ENCODE peak calls at places on chromosome 15, in seven cellular contexts. L, X, K, F, D, G and B are unnamed samples.

GRCh38 chr15:68228971-68229385 is 550 bp downstream of the CLN6 start:
- DNase-seq in L (no peak), X (no peak), D (no peak), G (no peak), K (no peak), F (no peak), B (no peak)

GRCh38 chr15:69275104-69275670 is 23.5 kb upstream of the PAQR5 start:
- DNase-seq in F (no peak), K (no peak), D (no peak), X (no peak), G (no peak), L (no peak), B (no peak)

GRCh38 chr15:52163321-52164190 is 27.6 kb downstream of the GNB5 start:
- DNase-seq in D (peak; percentile 79), K (no peak), F (no peak), G (no peak), X (peak; percentile 34), L (no peak), B (no peak)

GRCh38 chr15:66566963-66567531 is 1.2 kb upstream of the LCTL start:
- DNase-seq in G (peak; percentile 17), K (peak; percentile 38), X (peak; percentile 87), F (peak; percentile 76), D (peak; percentile 80), L (peak; percentile 82), B (peak; percentile 58)

GRCh38 chr15:70259640-70260066 is 161.9 kb upstream of the TLE3 start:
- DNase-seq in K (no peak), G (no peak), L (peak; percentile 45), F (peak; percentile 9), D (no peak), X (peak; percentile 61), B (no peak)

GRCh38 chr15:43771816-43772215 is 5.0 kb downstream of the ELL3 start:
- DNase-seq in X (no peak), L (no peak), F (no peak), D (no peak), K (no peak), G (no peak), B (no peak)

GRCh38 chr15:86329311-86330013 is 249.8 kb downstream of the AGBL1 start:
- DNase-seq in G (no peak), L (no peak), X (no peak), F (no peak), K (no peak), D (no peak), B (no peak)

GRCh38 chr15:80490431-80490990 is 86.3 kb downstream of the ARNT2 start:
- DNase-seq in F (no peak), G (no peak), D (no peak), L (no peak), X (no peak), K (no peak), B (no peak)

GRCh38 chr15:58477228-58477627 is 45.4 kb downstream of the LIPC start:
- DNase-seq in K (no peak), G (no peak), L (no peak), D (no peak), X (no peak), F (no peak), B (no peak)

GRCh38 chr15:29904731-29905417 is 82.6 kb upstream of the TJP1 start:
- DNase-seq in G (no peak), D (no peak), F (no peak), K (no peak), X (no peak), L (no peak), B (no peak)

GRCh38 chr15:82972990-82973389 is 13.0 kb upstream of the RAMAC start:
- DNase-seq in K (no peak), F (no peak), X (no peak), D (no peak), G (no peak), L (no peak), B (no peak)

GRCh38 chr15:80803580-80804525 is 24.7 kb downstream of the CEMIP start:
- DNase-seq in X (no peak), D (no peak), K (no peak), L (no peak), F (no peak), G (no peak), B (no peak)

GRCh38 chr15:38216763-38217162 is 35.9 kb upstream of the SPRED1 start:
- DNase-seq in D (no peak), L (no peak), G (no peak), X (no peak), F (peak; percentile 62), K (peak; percentile 27), B (no peak)

GRCh38 chr15:39165026-39165706 is 415.7 kb upstream of the THBS1 start:
- DNase-seq in K (no peak), X (no peak), F (no peak), L (no peak), G (no peak), D (no peak), B (no peak)

GRCh38 chr15:79593119-79593869 is 161.2 kb downstream of the MINAR1 start:
- DNase-seq in X (no peak), D (peak; percentile 38), F (peak; percentile 13), L (no peak), K (no peak), G (no peak), B (no peak)

GRCh38 chr15:52529289-52529929 is 729 bp upstream of the MYO5A start:
- DNase-seq in F (no peak), X (no peak), L (no peak), G (no peak), K (no peak), D (peak; percentile 81), B (no peak)

GRCh38 chr15:40048155-40048792 is 9.3 kb upstream of the SRP14 start:
- DNase-seq in G (no peak), F (no peak), L (no peak), D (peak; percentile 39), X (no peak), K (no peak), B (no peak)

GRCh38 chr15:66452971-66453580 is 44.5 kb downstream of the SNAPC5 start:
- DNase-seq in G (no peak), D (no peak), F (peak; percentile 72), K (no peak), L (no peak), X (no peak), B (no peak)

GRCh38 chr15:55661431-55661830 is 73.3 kb upstream of the PYGO1 start:
- DNase-seq in K (no peak), G (no peak), L (no peak), X (no peak), D (no peak), F (peak; percentile 69), B (no peak)

GRCh38 chr15:56242576-56243116 is 1.0 kb downstream of the RFX7 start:
- DNase-seq in G (no peak), F (no peak), L (no peak), D (no peak), X (no peak), K (no peak), B (no peak)

GRCh38 chr15:101146118-101146702 is 105.6 kb downstream of the CHSY1 start:
- DNase-seq in F (no peak), X (no peak), K (no peak), L (no peak), G (no peak), D (no peak), B (no peak)

GRCh38 chr15:69224383-69224782 is 63.9 kb downstream of the GLCE start:
- DNase-seq in X (no peak), D (no peak), L (no peak), F (peak; percentile 94), K (no peak), G (no peak), B (no peak)

GRCh38 chr15:94236638-94237037 is 5.3 kb downstream of the MCTP2 start:
- DNase-seq in K (no peak), G (no peak), F (no peak), X (no peak), L (no peak), D (no peak), B (no peak)

GRCh38 chr15:71335591-71335990 is 220.3 kb downstream of the THSD4 start:
- DNase-seq in F (no peak), K (no peak), D (no peak), X (no peak), L (no peak), G (no peak), B (no peak)

GRCh38 chr15:62653122-62653521 is 389.4 kb upstream of the TPM1 start:
- DNase-seq in F (no peak), D (no peak), G (no peak), L (no peak), K (no peak), X (no peak), B (no peak)

GRCh38 chr15:30033211-30033610 is 49.5 kb upstream of the GOLGA8J start:
- DNase-seq in K (no peak), L (no peak), G (no peak), D (no peak), X (no peak), F (no peak), B (no peak)

GRCh38 chr15:57133127-57133968 is 214.9 kb downstream of the TCF12 start:
- DNase-seq in D (no peak), F (no peak), K (no peak), L (no peak), G (no peak), X (no peak), B (no peak)

DNA sequence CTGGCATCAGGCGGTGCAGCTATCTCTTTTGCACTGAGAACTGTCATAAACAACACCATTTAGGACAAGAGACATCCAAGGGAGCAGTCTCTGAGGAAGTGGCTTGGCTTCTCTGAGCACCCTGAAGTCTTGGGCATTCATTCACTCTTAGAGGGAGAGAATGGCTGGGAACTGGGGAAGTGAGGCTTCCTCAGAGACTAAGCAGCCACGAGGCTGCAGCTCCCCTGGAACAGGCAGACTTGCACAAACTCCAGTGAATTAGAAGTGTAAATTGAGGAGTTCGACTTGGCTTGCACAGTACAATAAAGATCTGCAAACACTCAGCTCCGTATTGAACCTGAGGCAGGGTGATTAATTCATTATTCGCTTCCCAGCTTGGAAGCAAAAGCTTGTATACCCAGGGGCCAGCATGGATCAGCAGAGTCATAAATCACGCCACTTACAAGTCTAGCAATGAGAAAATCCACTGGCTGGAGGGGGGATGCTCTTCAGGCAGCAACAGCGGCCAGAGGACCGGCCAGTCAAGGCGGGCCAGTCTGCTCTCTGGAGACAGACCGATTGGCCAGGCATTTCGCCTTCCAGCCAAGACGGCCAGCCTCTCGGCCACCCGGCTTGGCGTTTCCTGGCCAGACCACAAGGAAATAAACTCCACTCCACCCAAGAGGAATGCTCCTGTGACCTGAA is 118.8 kb upstream of the ADPGK start:
- DNase-seq in D (no peak), G (no peak), L (no peak), X (no peak), F (no peak), K (no peak), B (no peak)
- TF ChIP-seq SIN3A in D (no peak), G (no peak), L (no peak), X (no peak), F (no peak), K (no peak), B (no peak)

GRCh38 chr15:28208583-28208982 is 109.5 kb upstream of the OCA2 start:
- DNase-seq in G (no peak), F (no peak), K (no peak), L (no peak), D (no peak), X (no peak), B (no peak)
- TF ChIP-seq SIN3A in G (no peak), F (no peak), K (no peak), L (no peak), D (no peak), X (no peak), B (no peak)

GRCh38 chr15:35624881-35625280 is 78.9 kb upstream of the DPH6 start:
- DNase-seq in G (no peak), K (no peak), L (no peak), D (no peak), F (no peak), X (no peak), B (no peak)
- TF ChIP-seq SIN3A in G (no peak), K (no peak), L (no peak), D (no peak), F (no peak), X (no peak), B (no peak)

GRCh38 chr15:74127255-74127953 is 3.0 kb upstream of the ISLR2 start:
- DNase-seq in K (peak; percentile 27), X (peak; percentile 94), D (peak; percentile 100), L (peak; percentile 88), F (peak; percentile 58), G (no peak), B (peak; percentile 69)
- TF ChIP-seq SIN3A in K (peak; percentile 45), X (no peak), D (no peak), L (no peak), F (no peak), G (no peak), B (no peak)